ENCODE peak calls at places on chromosomes 13 and 19, in eight cellular contexts. D is mesenchymal stem cell; P is naive thymus-derived CD8-positive, alpha-beta T cell; Y is EL; X is stimulated activated CD4-positive, alpha-beta T cell treated with anti-CD3 and anti-CD28 coated beads, Interleukin-4, amount 100 ng/mL, for 1 hour; G is mesothelial cell of epicardium; B is left cardiac atrium; L is fibroblast of the aortic adventitia. N is an unnamed sample.
A peak's percentile ranks its signal among the peaks of the same experiment; 100 is the strongest.

GRCh38 chr13:46934749-46935148 is 37.9 kb upstream of the HTR2A start:
- DNase-seq in D (no peak), P (no peak), Y (no peak), X (no peak), G (no peak), B (no peak), L (no peak), N (peak; percentile 13)

GRCh38 chr19:56725829-56726424 is 54.4 kb upstream of the ZNF835 start:
- DNase-seq in D (no peak), P (no peak), Y (no peak), X (no peak), G (no peak), B (no peak), L (no peak), N (no peak)

GRCh38 chr19:29267701-29268100 is 54.8 kb upstream of the UQCRFS1 start:
- DNase-seq in D (no peak), P (no peak), Y (no peak), X (no peak), G (no peak), B (no peak), L (no peak), N (no peak)

GRCh38 chr19:55467236-55468053 is 2.9 kb upstream of the C19orf85 start:
- DNase-seq in D (peak; percentile 49), P (peak; percentile 54), Y (peak; percentile 73), X (peak; percentile 72), G (peak; percentile 82), B (peak; percentile 79), L (peak; percentile 86), N (peak; percentile 99)

GRCh38 chr19:54937926-54938325 is 9.4 kb downstream of the NLRP7 start:
- DNase-seq in D (no peak), P (no peak), Y (no peak), X (no peak), G (no peak), B (no peak), L (no peak), N (peak; percentile 51)

GRCh38 chr13:50842711-50843255 is 709 bp downstream of the DLEU7 start:
- DNase-seq in D (no peak), P (no peak), Y (no peak), X (no peak), G (no peak), B (no peak), L (no peak), N (peak; percentile 29)

GRCh38 chr13:29140277-29140676 is 320.1 kb downstream of the MTUS2 start:
- DNase-seq in D (peak; percentile 88), P (no peak), Y (peak; percentile 90), X (no peak), G (no peak), B (peak; percentile 29), L (no peak), N (no peak)

GRCh38 chr19:45863335-45863839 is 440 bp upstream of the SYMPK start:
- DNase-seq in D (no peak), P (no peak), Y (no peak), X (no peak), G (no peak), B (no peak), L (no peak), N (no peak)

GRCh38 chr13:29594710-29595379 is 643 bp downstream of the SLC7A1 start:
- DNase-seq in D (peak; percentile 74), P (peak; percentile 59), Y (peak; percentile 67), X (peak; percentile 75), G (peak; percentile 65), B (peak; percentile 79), L (peak; percentile 64), N (peak; percentile 96)

GRCh38 chr19:12997225-12997966 is 2.1 kb downstream of the NFIX start:
- DNase-seq in D (no peak), P (no peak), Y (no peak), X (no peak), G (no peak), B (no peak), L (no peak), N (no peak)

GRCh38 chr13:102018716-102019115 is 383.1 kb downstream of the FGF14 start:
- DNase-seq in D (no peak), P (no peak), Y (no peak), X (no peak), G (no peak), B (no peak), L (no peak), N (no peak)

N was measured in osteoblast.